ENCODE peak calls at places on chromosomes 1 and 21, in five cellular contexts. One of them, this sample, is unnamed.
A peak's percentile ranks its signal among the peaks of the same experiment; 100 is the strongest.

GRCh38 chr1:160116277-160117147 is 953 bp downstream of the ATP1A2 start:
- DNase-seq in CD4-positive, CD25-positive, alpha-beta regulatory T cell: no peak
- DNase-seq in MM.1S: no peak
- DNase-seq in kidney epithelial cell: no peak
- DNase-seq in NT2/D1: no peak
- DNase-seq in this sample: no peak

GRCh38 chr1:10625554-10625953 is 150.8 kb downstream of the PEX14 start:
- DNase-seq in CD4-positive, CD25-positive, alpha-beta regulatory T cell: no peak
- DNase-seq in MM.1S: no peak
- DNase-seq in kidney epithelial cell: no peak
- DNase-seq in NT2/D1: no peak
- DNase-seq in this sample: no peak

GRCh38 chr1:32071758-32072621 is 749 bp upstream of the TMEM39B start:
- DNase-seq in CD4-positive, CD25-positive, alpha-beta regulatory T cell: peak; percentile 11
- DNase-seq in MM.1S: no peak
- DNase-seq in kidney epithelial cell: peak; percentile 37
- DNase-seq in NT2/D1: no peak
- DNase-seq in this sample: no peak

GRCh38 chr21:35096959-35097358 is 47.9 kb upstream of the RUNX1 start:
- DNase-seq in CD4-positive, CD25-positive, alpha-beta regulatory T cell: no peak
- DNase-seq in MM.1S: no peak
- DNase-seq in kidney epithelial cell: no peak
- DNase-seq in NT2/D1: no peak
- DNase-seq in this sample: no peak

GRCh38 chr1:59595774-59596173 is 219.0 kb upstream of the HOOK1 start:
- DNase-seq in CD4-positive, CD25-positive, alpha-beta regulatory T cell: no peak
- DNase-seq in MM.1S: no peak
- DNase-seq in kidney epithelial cell: no peak
- DNase-seq in NT2/D1: no peak
- DNase-seq in this sample: no peak

GRCh38 chr1:214637722-214638473 is 34.9 kb downstream of the CENPF start:
- DNase-seq in CD4-positive, CD25-positive, alpha-beta regulatory T cell: peak; percentile 72
- DNase-seq in MM.1S: peak; percentile 50
- DNase-seq in kidney epithelial cell: no peak
- DNase-seq in NT2/D1: peak; percentile 38
- DNase-seq in this sample: peak; percentile 37

GRCh38 chr1:3320246-3321152 is 134.0 kb upstream of the ARHGEF16 start:
- DNase-seq in CD4-positive, CD25-positive, alpha-beta regulatory T cell: no peak
- DNase-seq in MM.1S: no peak
- DNase-seq in kidney epithelial cell: no peak
- DNase-seq in NT2/D1: no peak
- DNase-seq in this sample: no peak

GRCh38 chr1:207060596-207060995 is 7.5 kb downstream of the PFKFB2 start:
- DNase-seq in CD4-positive, CD25-positive, alpha-beta regulatory T cell: no peak
- DNase-seq in MM.1S: no peak
- DNase-seq in kidney epithelial cell: no peak
- DNase-seq in NT2/D1: no peak
- DNase-seq in this sample: no peak

GRCh38 chr1:42939216-42939615 is 19.5 kb downstream of the SLC2A1 start:
- DNase-seq in CD4-positive, CD25-positive, alpha-beta regulatory T cell: no peak
- DNase-seq in MM.1S: no peak
- DNase-seq in kidney epithelial cell: no peak
- DNase-seq in NT2/D1: no peak
- DNase-seq in this sample: no peak

GRCh38 chr21:45468971-45469272 is 64.0 kb downstream of the COL18A1 start:
- DNase-seq in CD4-positive, CD25-positive, alpha-beta regulatory T cell: no peak
- DNase-seq in MM.1S: no peak
- DNase-seq in kidney epithelial cell: no peak
- DNase-seq in NT2/D1: no peak
- DNase-seq in this sample: no peak

GRCh38 chr1:86499987-86500593 is 31.4 kb downstream of the CLCA1 start:
- DNase-seq in CD4-positive, CD25-positive, alpha-beta regulatory T cell: peak; percentile 43
- DNase-seq in MM.1S: peak; percentile 84
- DNase-seq in kidney epithelial cell: no peak
- DNase-seq in NT2/D1: no peak
- DNase-seq in this sample: peak; percentile 39

GRCh38 chr1:229109320-229109761 is 161.6 kb upstream of the RAB4A start:
- DNase-seq in CD4-positive, CD25-positive, alpha-beta regulatory T cell: no peak
- DNase-seq in MM.1S: no peak
- DNase-seq in kidney epithelial cell: no peak
- DNase-seq in NT2/D1: no peak
- DNase-seq in this sample: no peak

GRCh38 chr1:74223453-74223852 is 11.7 kb upstream of the TNNI3K start:
- DNase-seq in CD4-positive, CD25-positive, alpha-beta regulatory T cell: no peak
- DNase-seq in MM.1S: no peak
- DNase-seq in kidney epithelial cell: no peak
- DNase-seq in NT2/D1: no peak
- DNase-seq in this sample: no peak

GRCh38 chr21:17461014-17461413 is 51.8 kb upstream of the CXADR start:
- DNase-seq in CD4-positive, CD25-positive, alpha-beta regulatory T cell: no peak
- DNase-seq in MM.1S: no peak
- DNase-seq in kidney epithelial cell: no peak
- DNase-seq in NT2/D1: no peak
- DNase-seq in this sample: no peak

GRCh38 chr1:77683142-77683835 is 831 bp upstream of the ZZZ3 start:
- DNase-seq in CD4-positive, CD25-positive, alpha-beta regulatory T cell: peak; percentile 94
- DNase-seq in MM.1S: peak; percentile 94
- DNase-seq in kidney epithelial cell: peak; percentile 56
- DNase-seq in NT2/D1: peak; percentile 91
- DNase-seq in this sample: peak; percentile 89

GRCh38 chr1:77688939-77689338 is 6.5 kb upstream of the ZZZ3 start:
- DNase-seq in CD4-positive, CD25-positive, alpha-beta regulatory T cell: no peak
- DNase-seq in MM.1S: no peak
- DNase-seq in kidney epithelial cell: no peak
- DNase-seq in NT2/D1: no peak
- DNase-seq in this sample: no peak

GRCh38 chr1:77686784-77687518 is 4.5 kb upstream of the ZZZ3 start:
- DNase-seq in CD4-positive, CD25-positive, alpha-beta regulatory T cell: no peak
- DNase-seq in MM.1S: no peak
- DNase-seq in kidney epithelial cell: no peak
- DNase-seq in NT2/D1: no peak
- DNase-seq in this sample: no peak

GRCh38 chr1:77683836-77684148 is 1.3 kb upstream of the ZZZ3 start:
- DNase-seq in CD4-positive, CD25-positive, alpha-beta regulatory T cell: no peak
- DNase-seq in MM.1S: no peak
- DNase-seq in kidney epithelial cell: no peak
- DNase-seq in NT2/D1: no peak
- DNase-seq in this sample: no peak

DNA sequence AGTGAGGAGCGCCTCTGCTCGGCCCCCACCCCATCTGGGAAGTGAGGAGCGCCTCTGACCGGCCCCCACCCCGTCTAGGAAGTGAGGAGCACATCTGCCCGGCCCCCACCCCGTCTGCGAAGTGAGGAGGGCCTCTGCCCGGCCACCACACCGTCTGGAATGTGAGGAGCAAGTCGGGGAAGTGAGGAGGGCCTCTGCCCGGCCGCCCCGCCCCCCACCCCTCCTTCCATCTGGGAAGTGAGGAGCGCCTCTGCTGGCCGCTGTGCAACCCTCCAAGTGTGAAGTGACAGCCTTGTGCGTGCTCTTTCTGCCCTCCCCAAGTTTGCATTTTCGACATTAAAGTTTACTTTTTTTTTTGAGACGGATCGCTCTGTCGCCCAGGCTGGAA is 5.1 kb upstream of the ZZZ3 start:
- DNase-seq in CD4-positive, CD25-positive, alpha-beta regulatory T cell: no peak
- DNase-seq in MM.1S: no peak
- DNase-seq in kidney epithelial cell: no peak
- DNase-seq in NT2/D1: peak; percentile 93
- DNase-seq in this sample: no peak
- H3K4me3 ChIP-seq in CD4-positive, CD25-positive, alpha-beta regulatory T cell: no peak overlapping the region
- H3K4me3 ChIP-seq in MM.1S: no peak overlapping the region
- H3K4me3 ChIP-seq in kidney epithelial cell: no peak overlapping the region
- H3K4me3 ChIP-seq in NT2/D1: no peak overlapping the region
- H3K4me3 ChIP-seq in this sample: no peak overlapping the region

GRCh38 chr1:230976360-230976759 is 2.3 kb downstream of the TTC13 start:
- DNase-seq in CD4-positive, CD25-positive, alpha-beta regulatory T cell: no peak
- DNase-seq in MM.1S: no peak
- DNase-seq in kidney epithelial cell: no peak
- DNase-seq in NT2/D1: no peak
- DNase-seq in this sample: no peak

GRCh38 chr1:230970432-230970831 is 8.2 kb downstream of the TTC13 start:
- DNase-seq in CD4-positive, CD25-positive, alpha-beta regulatory T cell: no peak
- DNase-seq in MM.1S: no peak
- DNase-seq in kidney epithelial cell: no peak
- DNase-seq in NT2/D1: no peak
- DNase-seq in this sample: no peak

GRCh38 chr1:230976825-230977747 is 1.6 kb downstream of the TTC13 start:
- DNase-seq in CD4-positive, CD25-positive, alpha-beta regulatory T cell: peak; percentile 82
- DNase-seq in MM.1S: peak; percentile 67
- DNase-seq in kidney epithelial cell: no peak
- DNase-seq in NT2/D1: no peak
- DNase-seq in this sample: peak; percentile 67

GRCh38 chr1:230977781-230978490 is 725 bp downstream of the TTC13 start:
- DNase-seq in CD4-positive, CD25-positive, alpha-beta regulatory T cell: peak; percentile 27
- DNase-seq in MM.1S: peak; percentile 60
- DNase-seq in kidney epithelial cell: no peak
- DNase-seq in NT2/D1: no peak
- DNase-seq in this sample: peak; percentile 28

DNA sequence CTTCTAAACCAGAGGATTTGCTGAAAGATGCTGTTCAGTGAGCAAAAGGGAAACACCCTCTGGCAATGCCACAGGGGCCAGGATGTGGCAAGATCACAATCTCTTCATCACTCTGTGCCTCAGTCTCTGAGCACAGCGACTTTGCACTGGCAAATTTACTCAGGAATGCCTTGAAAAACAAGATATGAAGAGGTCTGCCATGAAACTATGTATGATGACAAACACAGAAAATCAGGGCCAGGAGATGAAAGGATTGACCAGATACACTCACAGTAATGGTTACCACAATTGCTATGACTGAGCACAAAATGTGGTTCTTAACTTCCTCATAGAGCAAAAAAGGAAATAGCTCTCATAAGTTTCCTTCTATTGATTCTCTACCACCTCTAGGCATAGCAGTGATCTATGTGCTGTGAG is 5.8 kb downstream of the TTC13 start:
- DNase-seq in CD4-positive, CD25-positive, alpha-beta regulatory T cell: peak; percentile 91
- DNase-seq in MM.1S: peak; percentile 22
- DNase-seq in kidney epithelial cell: no peak
- DNase-seq in NT2/D1: no peak
- DNase-seq in this sample: peak; percentile 94
- H3K4me3 ChIP-seq in CD4-positive, CD25-positive, alpha-beta regulatory T cell: peak overlapping the region; percentile 65
- H3K4me3 ChIP-seq in MM.1S: no peak overlapping the region
- H3K4me3 ChIP-seq in kidney epithelial cell: no peak overlapping the region
- H3K4me3 ChIP-seq in NT2/D1: no peak overlapping the region
- H3K4me3 ChIP-seq in this sample: no peak overlapping the region

GRCh38 chr1:53195211-53195909 is 1.3 kb upstream of the CPT2 start:
- DNase-seq in CD4-positive, CD25-positive, alpha-beta regulatory T cell: no peak
- DNase-seq in MM.1S: no peak
- DNase-seq in kidney epithelial cell: no peak
- DNase-seq in NT2/D1: no peak
- DNase-seq in this sample: no peak

GRCh38 chr1:53196485-53197271 is at the start of gene CPT2:
- DNase-seq in CD4-positive, CD25-positive, alpha-beta regulatory T cell: peak; percentile 96
- DNase-seq in MM.1S: peak; percentile 95
- DNase-seq in kidney epithelial cell: peak; percentile 62
- DNase-seq in NT2/D1: peak; percentile 96
- DNase-seq in this sample: peak; percentile 87

GRCh38 chr1:53197301-53198205 is 929 bp downstream of the CPT2 start:
- DNase-seq in CD4-positive, CD25-positive, alpha-beta regulatory T cell: peak; percentile 17
- DNase-seq in MM.1S: no peak
- DNase-seq in kidney epithelial cell: no peak
- DNase-seq in NT2/D1: no peak
- DNase-seq in this sample: no peak

GRCh38 chr1:53195913-53196484 is 625 bp upstream of the CPT2 start:
- DNase-seq in CD4-positive, CD25-positive, alpha-beta regulatory T cell: no peak
- DNase-seq in MM.1S: no peak
- DNase-seq in kidney epithelial cell: no peak
- DNase-seq in NT2/D1: no peak
- DNase-seq in this sample: no peak

DNA sequence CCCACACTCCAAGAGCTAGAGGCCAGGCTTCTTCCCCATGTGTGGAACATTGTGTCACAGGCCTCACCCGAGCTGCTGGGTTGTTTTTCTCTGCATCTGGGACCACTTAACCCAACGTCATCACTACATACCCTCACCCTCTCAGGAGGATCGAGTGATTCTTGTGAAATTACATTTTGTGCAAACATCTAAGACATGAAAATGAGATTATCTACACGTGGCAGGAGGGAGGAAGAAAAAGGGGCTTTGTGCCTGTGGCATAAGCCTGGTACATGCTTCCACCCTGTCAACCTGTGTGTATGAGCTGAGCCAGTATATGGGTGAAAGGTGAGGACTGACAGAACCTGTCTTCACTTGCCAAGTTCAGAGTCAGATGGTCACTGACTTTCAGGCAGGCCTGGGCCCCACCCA is 1.6 kb downstream of the CPT2 start:
- DNase-seq in CD4-positive, CD25-positive, alpha-beta regulatory T cell: peak; percentile 13
- DNase-seq in MM.1S: no peak
- DNase-seq in kidney epithelial cell: no peak
- DNase-seq in NT2/D1: no peak
- DNase-seq in this sample: no peak
- H3K4me3 ChIP-seq in CD4-positive, CD25-positive, alpha-beta regulatory T cell: peak overlapping the region; percentile 94
- H3K4me3 ChIP-seq in MM.1S: no peak overlapping the region
- H3K4me3 ChIP-seq in kidney epithelial cell: no peak overlapping the region
- H3K4me3 ChIP-seq in NT2/D1: no peak overlapping the region
- H3K4me3 ChIP-seq in this sample: no peak overlapping the region

GRCh38 chr1:93653656-93654055 is 28.0 kb downstream of the BCAR3 start:
- DNase-seq in CD4-positive, CD25-positive, alpha-beta regulatory T cell: no peak
- DNase-seq in MM.1S: no peak
- DNase-seq in kidney epithelial cell: no peak
- DNase-seq in NT2/D1: no peak
- DNase-seq in this sample: no peak

GRCh38 chr1:93648656-93649055 is 33.0 kb downstream of the BCAR3 start:
- DNase-seq in CD4-positive, CD25-positive, alpha-beta regulatory T cell: no peak
- DNase-seq in MM.1S: no peak
- DNase-seq in kidney epithelial cell: no peak
- DNase-seq in NT2/D1: no peak
- DNase-seq in this sample: no peak

GRCh38 chr1:93651695-93652094 is 29.9 kb downstream of the BCAR3 start:
- DNase-seq in CD4-positive, CD25-positive, alpha-beta regulatory T cell: no peak
- DNase-seq in MM.1S: no peak
- DNase-seq in kidney epithelial cell: no peak
- DNase-seq in NT2/D1: no peak
- DNase-seq in this sample: no peak

GRCh38 chr1:93649231-93649630 is 32.4 kb downstream of the BCAR3 start:
- DNase-seq in CD4-positive, CD25-positive, alpha-beta regulatory T cell: no peak
- DNase-seq in MM.1S: no peak
- DNase-seq in kidney epithelial cell: no peak
- DNase-seq in NT2/D1: no peak
- DNase-seq in this sample: no peak

DNA sequence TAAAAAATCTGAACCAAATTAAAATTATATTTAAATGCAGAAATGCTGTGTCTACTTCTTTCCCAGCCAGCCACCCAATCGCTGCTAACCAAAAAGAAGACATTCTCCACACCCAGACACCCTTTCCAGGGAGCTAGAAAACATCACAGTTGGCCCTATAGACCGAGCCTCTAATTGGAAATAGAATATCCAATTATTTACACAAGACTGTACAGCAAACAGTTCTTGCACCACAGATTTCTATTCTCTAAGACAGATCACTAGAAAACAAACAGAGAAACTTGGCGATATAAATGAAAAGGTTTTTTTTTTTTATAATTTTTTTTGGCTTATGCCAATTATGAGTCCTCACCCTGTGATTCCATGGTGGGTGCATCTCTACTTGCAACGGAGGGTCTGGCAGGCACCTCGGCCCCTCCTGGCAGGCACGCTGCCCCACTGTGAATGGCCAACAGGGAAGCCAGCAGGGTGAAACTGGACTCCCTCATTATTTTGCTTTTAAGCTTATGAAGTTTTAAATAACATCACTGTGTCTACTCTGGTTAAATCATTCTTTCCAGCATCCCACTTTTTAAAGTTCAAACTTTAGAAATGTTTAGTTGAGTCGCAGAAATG is 29.2 kb downstream of the BCAR3 start:
- DNase-seq in CD4-positive, CD25-positive, alpha-beta regulatory T cell: no peak
- DNase-seq in MM.1S: no peak
- DNase-seq in kidney epithelial cell: no peak
- DNase-seq in NT2/D1: no peak
- DNase-seq in this sample: no peak
- H3K4me3 ChIP-seq in CD4-positive, CD25-positive, alpha-beta regulatory T cell: no peak overlapping the region
- H3K4me3 ChIP-seq in MM.1S: no peak overlapping the region
- H3K4me3 ChIP-seq in kidney epithelial cell: no peak overlapping the region
- H3K4me3 ChIP-seq in NT2/D1: no peak overlapping the region
- H3K4me3 ChIP-seq in this sample: no peak overlapping the region